ENCODE peak calls at places on chromosomes 11 and 22, in eight cellular contexts. C, J, B, G, H, I, W and U are unnamed samples. For H3K27me3, the result is how much of the 10 kb centered on the place peaks cover.

GRCh38 chr11:11374358-11375148 is 21.5 kb upstream of the CSNK2A3 start:
- DNase-seq in W (no peak), I (no peak), G (no peak), H (no peak), B (no peak), J (no peak), C (no peak), U (no peak)

GRCh38 chr11:64804346-64805210 is 1.6 kb upstream of the MAP4K2 start:
- DNase-seq in I (no peak), J (no peak), W (peak), C (no peak), G (no peak), B (no peak), H (peak), U (no peak)

GRCh38 chr11:25048632-25049031 is 551.8 kb downstream of the LUZP2 start:
- DNase-seq in W (no peak), C (no peak), J (no peak), B (no peak), H (no peak), I (no peak), G (no peak), U (no peak)

GRCh38 chr11:72629266-72629665 is 45.0 kb downstream of the PDE2A start:
- DNase-seq in G (no peak), C (no peak), I (peak), B (no peak), H (no peak), J (peak), W (no peak), U (no peak)

GRCh38 chr11:65718964-65719492 is 1.6 kb downstream of the RNASEH2C start:
- DNase-seq in C (peak), W (no peak), I (peak), B (no peak), J (no peak), H (peak), G (no peak), U (no peak)

GRCh38 chr11:465896-466538 is 15.9 kb downstream of the PTDSS2 start:
- DNase-seq in C (no peak), G (peak), J (no peak), I (no peak), B (no peak), W (no peak), H (no peak), U (no peak)

GRCh38 chr22:33180371-33180770 is 122.2 kb upstream of the SYN3 start:
- DNase-seq in B (no peak), C (no peak), J (no peak), H (no peak), I (no peak), G (no peak), W (no peak), U (no peak)

GRCh38 chr22:23305321-23305910 is 125.1 kb downstream of the BCR start:
- DNase-seq in B (peak), H (peak), J (no peak), G (peak), I (no peak), C (no peak), W (peak), U (no peak)

GRCh38 chr11:7573193-7573557 is 59.4 kb downstream of the PPFIBP2 start:
- DNase-seq in H (no peak), G (no peak), I (no peak), J (no peak), C (no peak), W (no peak), B (no peak), U (no peak)

GRCh38 chr22:39727541-39727940 is 157.0 kb downstream of the CACNA1I start:
- DNase-seq in C (no peak), I (no peak), H (no peak), G (no peak), B (peak), W (no peak), J (no peak), U (no peak)

GRCh38 chr11:16846305-16846704 is 107.9 kb downstream of the C11orf58 start:
- DNase-seq in W (no peak), J (no peak), B (no peak), H (no peak), G (no peak), I (no peak), C (no peak), U (no peak)

GRCh38 chr22:23058481-23059336 is 11.6 kb upstream of the GNAZ start:
- DNase-seq in J (peak), W (peak), I (no peak), B (peak), C (peak), G (no peak), H (no peak), U (no peak)

GRCh38 chr11:8273281-8273680 is 9.6 kb upstream of the LMO1 start:
- DNase-seq in C (no peak), W (no peak), I (no peak), H (no peak), B (no peak), G (peak), J (no peak), U (no peak)

GRCh38 chr11:111365722-111366559 is 13.1 kb downstream of the POU2AF1 start:
- DNase-seq in B (no peak), I (no peak), W (no peak), H (no peak), J (no peak), C (no peak), G (no peak), U (no peak)

GRCh38 chr11:61482513-61482912 is 26.0 kb upstream of the LRRC10B start:
- DNase-seq in J (peak), H (no peak), W (no peak), I (no peak), B (no peak), G (no peak), C (no peak), U (no peak)

GRCh38 chr11:86035164-86035563 is 33.7 kb downstream of the PICALM start:
- DNase-seq in J (no peak), G (no peak), I (no peak), H (no peak), B (no peak), C (no peak), W (no peak), U (no peak)

GRCh38 chr11:13761712-13762111 is 93.2 kb downstream of the FAR1 start:
- DNase-seq in H (no peak), J (no peak), B (no peak), C (no peak), W (no peak), I (no peak), G (peak), U (no peak)

GRCh38 chr22:39267966-39268365 is 23.2 kb upstream of the PDGFB start:
- DNase-seq in I (no peak), G (no peak), J (no peak), B (no peak), W (no peak), C (no peak), H (no peak), U (no peak)

GRCh38 chr11:11876458-11876857 is 34.7 kb downstream of the USP47 start:
- DNase-seq in I (no peak), C (no peak), H (no peak), J (no peak), G (no peak), W (no peak), B (no peak), U (no peak)

GRCh38 chr22:31347251-31348008 is 1.3 kb upstream of the PATZ1 start:
- DNase-seq in J (peak), G (peak), B (peak), W (peak), C (peak), H (peak), I (peak), U (no peak)

GRCh38 chr11:47524200-47524874 is 28.6 kb downstream of the CELF1 start:
- DNase-seq in H (no peak), G (peak), B (no peak), W (no peak), J (no peak), I (peak), C (peak), U (no peak)

GRCh38 chr11:111793863-111794262 is 27.7 kb upstream of the PPP2R1B start:
- DNase-seq in C (no peak), I (no peak), W (no peak), G (no peak), H (no peak), B (no peak), J (peak), U (peak)

GRCh38 chr22:38201718-38202436 is at the start of gene MAFF:
- DNase-seq in W (peak), C (peak), J (peak), G (peak), H (peak), B (peak), I (peak), U (peak)

GRCh38 chr11:16184588-16184987 is 171.8 kb downstream of the SOX6 start:
- DNase-seq in W (no peak), I (no peak), H (no peak), J (no peak), B (no peak), C (no peak), G (peak), U (peak)

GRCh38 chr11:1443737-1444136 is 42.8 kb downstream of the MOB2 start:
- DNase-seq in W (no peak), J (no peak), C (no peak), H (no peak), I (no peak), G (no peak), B (no peak), U (no peak)

GRCh38 chr22:23144432-23144831 is 845 bp upstream of the RAB36 start:
- DNase-seq in J (no peak), I (no peak), H (no peak), B (no peak), G (no peak), C (no peak), W (peak), U (no peak)

GRCh38 chr22:22127100-22127499 is 117.5 kb upstream of the VPREB1 start:
- DNase-seq in G (no peak), W (no peak), C (no peak), I (no peak), J (no peak), H (no peak), B (no peak), U (no peak)

GRCh38 chr11:57163160-57163868 is 18.4 kb upstream of the LRRC55 start:
- DNase-seq in G (no peak), B (no peak), I (no peak), W (no peak), H (no peak), C (no peak), J (no peak), U (no peak)

GRCh38 chr11:65352783-65353182 is 1.8 kb upstream of the TIGD3 start:
- DNase-seq in I (no peak), G (peak), J (no peak), W (no peak), B (no peak), H (no peak), C (no peak), U (no peak)

GRCh38 chr11:65293909-65294381 is 20.7 kb upstream of the CDC42EP2 start:
- DNase-seq in B (no peak), W (no peak), H (no peak), G (no peak), J (no peak), I (peak), C (no peak), U (no peak)

GRCh38 chr22:49457946-49458707 is 369.5 kb downstream of the BRD1 start:
- DNase-seq in H (no peak), G (no peak), W (no peak), J (no peak), B (no peak), I (no peak), C (no peak), U (no peak)

GRCh38 chr11:107631043-107631442 is 40.1 kb downstream of the ELMOD1 start:
- DNase-seq in B (no peak), C (no peak), W (no peak), I (no peak), G (peak), J (no peak), H (no peak), U (no peak)

GRCh38 chr11:107623183-107623582 is 32.2 kb downstream of the ELMOD1 start:
- DNase-seq in I (no peak), H (no peak), J (no peak), B (no peak), W (no peak), C (no peak), G (no peak), U (no peak)

GRCh38 chr11:107621090-107621489 is 30.1 kb downstream of the ELMOD1 start:
- DNase-seq in G (peak), C (no peak), H (no peak), J (no peak), W (no peak), I (no peak), B (no peak), U (no peak)

GRCh38 chr11:107619926-107620325 is 29.0 kb downstream of the ELMOD1 start:
- DNase-seq in C (no peak), W (no peak), H (no peak), B (no peak), I (no peak), G (peak), J (no peak), U (no peak)

GRCh38 chr11:107624983-107625779 is 34.2 kb downstream of the ELMOD1 start:
- DNase-seq in J (no peak), H (no peak), B (no peak), W (no peak), C (no peak), G (no peak), I (no peak), U (no peak)
- H3K27me3 ChIP-seq in J (under half), H (under half), B (under half), W (under half), C (under half), G (under half), I (under half), U (under half)

DNA sequence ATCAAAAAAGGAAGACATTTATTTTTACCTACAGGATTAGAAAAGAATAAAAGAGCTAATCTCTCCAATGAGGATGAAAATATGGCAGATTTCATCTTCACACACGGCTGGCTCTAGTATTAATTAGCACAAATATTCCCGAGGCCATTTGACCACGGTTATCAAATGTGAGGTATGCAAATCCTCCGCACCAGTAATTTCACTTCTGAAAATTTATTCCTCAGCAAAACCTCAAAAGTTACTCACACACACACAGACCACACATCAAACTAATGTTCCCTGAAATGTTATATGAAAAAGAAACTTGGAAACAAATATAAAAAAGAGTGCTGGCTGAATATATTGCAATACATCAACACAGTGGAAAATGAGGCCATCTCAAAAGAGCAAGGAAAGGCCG is 32.8 kb downstream of the CELSR1 start:
- DNase-seq in C (no peak), W (no peak), I (no peak), G (no peak), B (no peak), H (no peak), J (no peak), U (no peak)
- H3K27me3 ChIP-seq in C (under half), W (under half), I (under half), G (under half), B (under half), H (under half), J (under half), U (under half)

GRCh38 chr22:48258841-48259240 is 1496.4 kb downstream of the TBC1D22A start:
- DNase-seq in B (no peak), W (peak), C (no peak), G (no peak), H (no peak), J (no peak), I (no peak), U (no peak)

GRCh38 chr22:48259991-48260670 is 1497.7 kb downstream of the TBC1D22A start:
- DNase-seq in G (no peak), C (no peak), J (no peak), W (no peak), H (no peak), B (no peak), I (no peak), U (no peak)

GRCh38 chr22:48257690-48258065 is 1495.2 kb downstream of the TBC1D22A start:
- DNase-seq in C (no peak), G (no peak), I (no peak), W (no peak), B (no peak), H (no peak), J (no peak), U (no peak)

GRCh38 chr22:48256776-48257689 is 1494.6 kb downstream of the TBC1D22A start:
- DNase-seq in C (no peak), H (no peak), W (peak), B (no peak), J (no peak), I (no peak), G (no peak), U (no peak)

DNA sequence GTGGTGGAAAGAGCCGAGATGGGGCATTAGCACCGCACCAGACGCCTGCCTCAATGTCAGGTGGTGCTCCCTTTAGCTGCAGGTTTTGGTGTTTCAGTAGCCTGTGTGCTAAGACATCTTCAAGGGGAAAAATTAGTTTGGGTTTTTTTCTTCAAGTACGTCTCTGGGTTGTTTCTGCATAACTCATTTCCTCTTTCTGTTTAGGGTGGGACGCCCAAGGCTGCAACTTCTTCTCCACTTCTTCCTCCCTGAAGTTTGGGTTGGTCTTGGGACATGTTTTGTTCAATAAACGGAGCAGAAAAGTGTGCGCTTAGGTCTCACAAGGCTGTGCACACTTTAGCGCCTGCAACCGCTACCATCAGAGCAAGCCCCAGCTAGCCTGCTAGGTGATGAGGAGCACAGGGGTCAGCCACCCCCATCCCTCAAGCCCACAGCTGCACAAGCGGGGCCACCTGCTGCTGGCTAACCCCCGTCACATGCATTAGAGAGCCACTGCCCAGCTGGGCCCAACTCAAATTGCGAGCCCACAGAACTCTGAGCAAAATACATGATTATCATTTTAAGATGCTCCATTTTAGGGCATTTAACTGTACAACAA is 1495.8 kb downstream of the TBC1D22A start:
- DNase-seq in C (no peak), W (peak), G (no peak), H (no peak), B (no peak), I (no peak), J (no peak), U (no peak)
- H3K27me3 ChIP-seq in C (under half), W (under half), G (under half), H (under half), B (under half), I (under half), J (under half), U (under half)

GRCh38 chr22:43890901-43891331 is 897 bp downstream of the PNPLA5 start:
- DNase-seq in W (peak), I (no peak), C (no peak), B (peak), G (no peak), H (peak), J (no peak), U (no peak)
- H3K27me3 ChIP-seq in W (under half), I (half or more), C (half or more), B (half or more), G (under half), H (under half), J (under half), U (half or more)

GRCh38 chr22:44067901-44068300 is 43.8 kb downstream of the PARVB start:
- DNase-seq in J (no peak), I (no peak), G (peak), H (no peak), W (no peak), C (no peak), B (no peak), U (no peak)

GRCh38 chr22:44067033-44067432 is 42.9 kb downstream of the PARVB start:
- DNase-seq in B (no peak), W (no peak), H (no peak), I (no peak), J (no peak), G (peak), C (no peak), U (no peak)

GRCh38 chr22:44068422-44069191 is 44.5 kb downstream of the PARVB start:
- DNase-seq in B (peak), G (no peak), C (no peak), J (no peak), I (peak), H (no peak), W (no peak), U (no peak)

GRCh38 chr22:44063462-44064371 is 39.6 kb downstream of the PARVB start:
- DNase-seq in W (no peak), C (no peak), G (no peak), H (no peak), B (no peak), J (no peak), I (no peak), U (no peak)
- H3K27me3 ChIP-seq in W (under half), C (under half), G (under half), H (under half), B (under half), J (under half), I (under half), U (under half)

GRCh38 chr11:69814411-69814810 is 4.8 kb downstream of the FGF3 start:
- DNase-seq in W (no peak), J (no peak), H (peak), I (no peak), C (no peak), B (no peak), G (no peak), U (no peak)

GRCh38 chr11:69812256-69812655 is 7.0 kb downstream of the FGF3 start:
- DNase-seq in C (no peak), B (no peak), I (no peak), J (no peak), W (no peak), H (no peak), G (no peak), U (no peak)

GRCh38 chr11:69813839-69814238 is 5.4 kb downstream of the FGF3 start:
- DNase-seq in J (no peak), C (no peak), B (no peak), I (no peak), W (no peak), H (no peak), G (no peak), U (no peak)

GRCh38 chr11:69811431-69811830 is 7.8 kb downstream of the FGF3 start:
- DNase-seq in I (no peak), W (no peak), B (no peak), H (no peak), C (no peak), J (no peak), G (no peak), U (no peak)

GRCh38 chr11:69812927-69813326 is 6.3 kb downstream of the FGF3 start:
- DNase-seq in C (no peak), B (no peak), H (no peak), J (no peak), I (no peak), G (no peak), W (no peak), U (no peak)
- H3K27me3 ChIP-seq in C (under half), B (under half), H (under half), J (half or more), I (half or more), G (under half), W (under half), U (under half)

GRCh38 chr22:20966883-20967696 is at the start of gene AIFM3:
- DNase-seq in J (no peak), W (peak), G (no peak), H (peak), B (no peak), C (no peak), I (no peak), U (no peak)
- H3K27me3 ChIP-seq in J (under half), W (under half), G (under half), H (under half), B (under half), C (under half), I (under half), U (under half)